ENCODE peak calls at places on chromosome 19, in nine cellular contexts. One of them, this sample, is unnamed.

GRCh38 chr19:56398809-56399208 is 5.3 kb upstream of the ZNF583 start:
- DNase-seq in gastrocnemius medialis: no peak
- DNase-seq in hypothalamus: no peak
- DNase-seq in stimulated activated CD4-positive, alpha-beta T cell treated with anti-CD3 and anti-CD28 coated beads, Interleukin-2, amount 100 ng/mL, for 24 hours: no peak
- DNase-seq in posterior cingulate gyrus: no peak
- DNase-seq in midbrain: no peak
- DNase-seq in epithelial cell of prostate: no peak
- DNase-seq in activated CD4-positive, CD25-positive, alpha-beta regulatory T cell treated with anti-CD3 and anti-CD28 coated beads, Interleukin-2, amount 50 U/mL, for 16 hours: no peak
- DNase-seq in heart right ventricle: no peak
- DNase-seq in this sample: no peak

GRCh38 chr19:40702337-40703012 is 12.0 kb upstream of the NUMBL start:
- DNase-seq in epithelial cell of prostate: no peak
- DNase-seq in activated CD4-positive, CD25-positive, alpha-beta regulatory T cell treated with anti-CD3 and anti-CD28 coated beads, Interleukin-2, amount 50 U/mL, for 16 hours: no peak
- DNase-seq in heart right ventricle: peak
- DNase-seq in gastrocnemius medialis: no peak
- DNase-seq in midbrain: no peak
- DNase-seq in posterior cingulate gyrus: peak
- DNase-seq in hypothalamus: no peak
- DNase-seq in stimulated activated CD4-positive, alpha-beta T cell treated with anti-CD3 and anti-CD28 coated beads, Interleukin-2, amount 100 ng/mL, for 24 hours: no peak
- DNase-seq in this sample: no peak

GRCh38 chr19:51333836-51334460 is 8.0 kb downstream of the VSIG10L start:
- DNase-seq in stimulated activated CD4-positive, alpha-beta T cell treated with anti-CD3 and anti-CD28 coated beads, Interleukin-2, amount 100 ng/mL, for 24 hours: no peak
- DNase-seq in hypothalamus: no peak
- DNase-seq in posterior cingulate gyrus: no peak
- DNase-seq in midbrain: no peak
- DNase-seq in gastrocnemius medialis: no peak
- DNase-seq in heart right ventricle: no peak
- DNase-seq in activated CD4-positive, CD25-positive, alpha-beta regulatory T cell treated with anti-CD3 and anti-CD28 coated beads, Interleukin-2, amount 50 U/mL, for 16 hours: no peak
- DNase-seq in epithelial cell of prostate: no peak
- DNase-seq in this sample: no peak

GRCh38 chr19:55283548-55284393 is at the start of gene BRSK1:
- DNase-seq in posterior cingulate gyrus: peak
- DNase-seq in midbrain: peak
- DNase-seq in activated CD4-positive, CD25-positive, alpha-beta regulatory T cell treated with anti-CD3 and anti-CD28 coated beads, Interleukin-2, amount 50 U/mL, for 16 hours: no peak
- DNase-seq in heart right ventricle: peak
- DNase-seq in hypothalamus: peak
- DNase-seq in gastrocnemius medialis: no peak
- DNase-seq in stimulated activated CD4-positive, alpha-beta T cell treated with anti-CD3 and anti-CD28 coated beads, Interleukin-2, amount 100 ng/mL, for 24 hours: peak
- DNase-seq in epithelial cell of prostate: no peak
- DNase-seq in this sample: no peak

GRCh38 chr19:52690395-52691214 is 44.2 kb downstream of the ZNF611 start:
- DNase-seq in heart right ventricle: peak
- DNase-seq in midbrain: peak
- DNase-seq in posterior cingulate gyrus: peak
- DNase-seq in activated CD4-positive, CD25-positive, alpha-beta regulatory T cell treated with anti-CD3 and anti-CD28 coated beads, Interleukin-2, amount 50 U/mL, for 16 hours: peak
- DNase-seq in stimulated activated CD4-positive, alpha-beta T cell treated with anti-CD3 and anti-CD28 coated beads, Interleukin-2, amount 100 ng/mL, for 24 hours: peak
- DNase-seq in hypothalamus: peak
- DNase-seq in epithelial cell of prostate: peak
- DNase-seq in gastrocnemius medialis: peak
- DNase-seq in this sample: peak

GRCh38 chr19:41263042-41263849 is 926 bp upstream of the HNRNPUL1 start:
- DNase-seq in heart right ventricle: peak
- DNase-seq in epithelial cell of prostate: peak
- DNase-seq in midbrain: no peak
- DNase-seq in hypothalamus: peak
- DNase-seq in stimulated activated CD4-positive, alpha-beta T cell treated with anti-CD3 and anti-CD28 coated beads, Interleukin-2, amount 100 ng/mL, for 24 hours: peak
- DNase-seq in activated CD4-positive, CD25-positive, alpha-beta regulatory T cell treated with anti-CD3 and anti-CD28 coated beads, Interleukin-2, amount 50 U/mL, for 16 hours: peak
- DNase-seq in gastrocnemius medialis: peak
- DNase-seq in posterior cingulate gyrus: peak
- DNase-seq in this sample: no peak

GRCh38 chr19:48218964-48219363 is 36.7 kb downstream of the CARD8 start:
- DNase-seq in activated CD4-positive, CD25-positive, alpha-beta regulatory T cell treated with anti-CD3 and anti-CD28 coated beads, Interleukin-2, amount 50 U/mL, for 16 hours: no peak
- DNase-seq in posterior cingulate gyrus: no peak
- DNase-seq in gastrocnemius medialis: no peak
- DNase-seq in heart right ventricle: no peak
- DNase-seq in stimulated activated CD4-positive, alpha-beta T cell treated with anti-CD3 and anti-CD28 coated beads, Interleukin-2, amount 100 ng/mL, for 24 hours: no peak
- DNase-seq in epithelial cell of prostate: no peak
- DNase-seq in hypothalamus: no peak
- DNase-seq in midbrain: no peak
- DNase-seq in this sample: peak

GRCh38 chr19:13619203-13619632 is 112.9 kb upstream of the CACNA1A start:
- DNase-seq in epithelial cell of prostate: no peak
- DNase-seq in midbrain: no peak
- DNase-seq in posterior cingulate gyrus: no peak
- DNase-seq in activated CD4-positive, CD25-positive, alpha-beta regulatory T cell treated with anti-CD3 and anti-CD28 coated beads, Interleukin-2, amount 50 U/mL, for 16 hours: no peak
- DNase-seq in gastrocnemius medialis: no peak
- DNase-seq in heart right ventricle: no peak
- DNase-seq in hypothalamus: no peak
- DNase-seq in stimulated activated CD4-positive, alpha-beta T cell treated with anti-CD3 and anti-CD28 coated beads, Interleukin-2, amount 100 ng/mL, for 24 hours: no peak
- DNase-seq in this sample: no peak

GRCh38 chr19:36528921-36529518 is 949 bp upstream of the ZNF260 start:
- DNase-seq in activated CD4-positive, CD25-positive, alpha-beta regulatory T cell treated with anti-CD3 and anti-CD28 coated beads, Interleukin-2, amount 50 U/mL, for 16 hours: peak
- DNase-seq in epithelial cell of prostate: no peak
- DNase-seq in midbrain: no peak
- DNase-seq in gastrocnemius medialis: no peak
- DNase-seq in hypothalamus: no peak
- DNase-seq in heart right ventricle: no peak
- DNase-seq in stimulated activated CD4-positive, alpha-beta T cell treated with anti-CD3 and anti-CD28 coated beads, Interleukin-2, amount 100 ng/mL, for 24 hours: peak
- DNase-seq in posterior cingulate gyrus: no peak
- DNase-seq in this sample: no peak

GRCh38 chr19:1131718-1132552 is 28.1 kb downstream of the GPX4 start:
- DNase-seq in activated CD4-positive, CD25-positive, alpha-beta regulatory T cell treated with anti-CD3 and anti-CD28 coated beads, Interleukin-2, amount 50 U/mL, for 16 hours: peak
- DNase-seq in midbrain: peak
- DNase-seq in posterior cingulate gyrus: peak
- DNase-seq in stimulated activated CD4-positive, alpha-beta T cell treated with anti-CD3 and anti-CD28 coated beads, Interleukin-2, amount 100 ng/mL, for 24 hours: peak
- DNase-seq in epithelial cell of prostate: peak
- DNase-seq in hypothalamus: no peak
- DNase-seq in heart right ventricle: peak
- DNase-seq in gastrocnemius medialis: peak
- DNase-seq in this sample: peak

GRCh38 chr19:6801397-6802086 is 29.0 kb downstream of the VAV1 start:
- DNase-seq in heart right ventricle: peak
- DNase-seq in hypothalamus: no peak
- DNase-seq in activated CD4-positive, CD25-positive, alpha-beta regulatory T cell treated with anti-CD3 and anti-CD28 coated beads, Interleukin-2, amount 50 U/mL, for 16 hours: peak
- DNase-seq in posterior cingulate gyrus: peak
- DNase-seq in stimulated activated CD4-positive, alpha-beta T cell treated with anti-CD3 and anti-CD28 coated beads, Interleukin-2, amount 100 ng/mL, for 24 hours: peak
- DNase-seq in epithelial cell of prostate: no peak
- DNase-seq in gastrocnemius medialis: peak
- DNase-seq in midbrain: no peak
- DNase-seq in this sample: peak

GRCh38 chr19:7862413-7862951 is 11.7 kb downstream of the PRR36 start:
- DNase-seq in posterior cingulate gyrus: no peak
- DNase-seq in epithelial cell of prostate: no peak
- DNase-seq in heart right ventricle: peak
- DNase-seq in activated CD4-positive, CD25-positive, alpha-beta regulatory T cell treated with anti-CD3 and anti-CD28 coated beads, Interleukin-2, amount 50 U/mL, for 16 hours: peak
- DNase-seq in gastrocnemius medialis: no peak
- DNase-seq in stimulated activated CD4-positive, alpha-beta T cell treated with anti-CD3 and anti-CD28 coated beads, Interleukin-2, amount 100 ng/mL, for 24 hours: peak
- DNase-seq in hypothalamus: no peak
- DNase-seq in midbrain: no peak
- DNase-seq in this sample: peak

GRCh38 chr19:14181906-14182305 is 24.1 kb downstream of the ADGRL1 start:
- DNase-seq in midbrain: no peak
- DNase-seq in heart right ventricle: no peak
- DNase-seq in activated CD4-positive, CD25-positive, alpha-beta regulatory T cell treated with anti-CD3 and anti-CD28 coated beads, Interleukin-2, amount 50 U/mL, for 16 hours: no peak
- DNase-seq in hypothalamus: no peak
- DNase-seq in epithelial cell of prostate: no peak
- DNase-seq in stimulated activated CD4-positive, alpha-beta T cell treated with anti-CD3 and anti-CD28 coated beads, Interleukin-2, amount 100 ng/mL, for 24 hours: no peak
- DNase-seq in gastrocnemius medialis: no peak
- DNase-seq in posterior cingulate gyrus: no peak
- DNase-seq in this sample: no peak

This sample was measured in endothelial cell of umbilical vein.